ENCODE peak calls at places on chromosome 10, in nine cellular contexts. One of them, this sample, is unnamed.

GRCh38 chr10:49303711-49304110 is 4.7 kb downstream of the C10orf71 start:
- DNase-seq in IMR-90: no peak
- DNase-seq in astrocyte of the cerebellum: no peak
- DNase-seq in tibial nerve: no peak
- DNase-seq in PC-3: no peak
- DNase-seq in pancreas: no peak
- DNase-seq in endodermal cell: peak
- DNase-seq in Peyer's patch: no peak
- DNase-seq in uterus: no peak
- DNase-seq in this sample: no peak

GRCh38 chr10:128130051-128130450 is 3.8 kb upstream of the MKI67 start:
- DNase-seq in PC-3: no peak
- DNase-seq in astrocyte of the cerebellum: no peak
- DNase-seq in pancreas: no peak
- DNase-seq in IMR-90: peak
- DNase-seq in Peyer's patch: no peak
- DNase-seq in tibial nerve: no peak
- DNase-seq in endodermal cell: no peak
- DNase-seq in uterus: no peak
- DNase-seq in this sample: peak

GRCh38 chr10:130400890-130401289 is 264.7 kb downstream of the GLRX3 start:
- DNase-seq in endodermal cell: peak
- DNase-seq in tibial nerve: no peak
- DNase-seq in IMR-90: no peak
- DNase-seq in astrocyte of the cerebellum: no peak
- DNase-seq in Peyer's patch: no peak
- DNase-seq in uterus: no peak
- DNase-seq in PC-3: no peak
- DNase-seq in pancreas: no peak
- DNase-seq in this sample: no peak

GRCh38 chr10:4064489-4064888 is 279.5 kb upstream of the KLF6 start:
- DNase-seq in pancreas: no peak
- DNase-seq in uterus: no peak
- DNase-seq in PC-3: no peak
- DNase-seq in astrocyte of the cerebellum: no peak
- DNase-seq in IMR-90: no peak
- DNase-seq in Peyer's patch: no peak
- DNase-seq in tibial nerve: no peak
- DNase-seq in endodermal cell: no peak
- DNase-seq in this sample: no peak

GRCh38 chr10:26464632-26465280 is 26.6 kb downstream of the APBB1IP start:
- DNase-seq in PC-3: no peak
- DNase-seq in tibial nerve: no peak
- DNase-seq in uterus: no peak
- DNase-seq in pancreas: no peak
- DNase-seq in endodermal cell: no peak
- DNase-seq in astrocyte of the cerebellum: no peak
- DNase-seq in Peyer's patch: no peak
- DNase-seq in IMR-90: no peak
- DNase-seq in this sample: no peak

GRCh38 chr10:5467634-5468255 is 31.6 kb downstream of the CALML5 start:
- DNase-seq in PC-3: no peak
- DNase-seq in endodermal cell: no peak
- DNase-seq in pancreas: no peak
- DNase-seq in uterus: no peak
- DNase-seq in IMR-90: no peak
- DNase-seq in Peyer's patch: no peak
- DNase-seq in tibial nerve: no peak
- DNase-seq in astrocyte of the cerebellum: no peak
- DNase-seq in this sample: no peak

GRCh38 chr10:123761666-123762230 is 95.6 kb downstream of the GPR26 start:
- DNase-seq in PC-3: no peak
- DNase-seq in endodermal cell: peak
- DNase-seq in pancreas: no peak
- DNase-seq in Peyer's patch: no peak
- DNase-seq in tibial nerve: no peak
- DNase-seq in IMR-90: no peak
- DNase-seq in astrocyte of the cerebellum: no peak
- DNase-seq in uterus: no peak
- DNase-seq in this sample: no peak

GRCh38 chr10:69409176-69409495 is 7.6 kb downstream of the TACR2 start:
- DNase-seq in tibial nerve: no peak
- DNase-seq in Peyer's patch: no peak
- DNase-seq in endodermal cell: no peak
- DNase-seq in astrocyte of the cerebellum: no peak
- DNase-seq in uterus: no peak
- DNase-seq in IMR-90: no peak
- DNase-seq in PC-3: no peak
- DNase-seq in pancreas: no peak
- DNase-seq in this sample: no peak

GRCh38 chr10:69383485-69384089 is 33.1 kb downstream of the TACR2 start:
- DNase-seq in Peyer's patch: no peak
- DNase-seq in IMR-90: peak
- DNase-seq in pancreas: no peak
- DNase-seq in endodermal cell: peak
- DNase-seq in PC-3: no peak
- DNase-seq in uterus: peak
- DNase-seq in tibial nerve: no peak
- DNase-seq in astrocyte of the cerebellum: no peak
- DNase-seq in this sample: no peak

GRCh38 chr10:72056113-72056512 is 32.2 kb downstream of the SPOCK2 start:
- DNase-seq in IMR-90: no peak
- DNase-seq in astrocyte of the cerebellum: no peak
- DNase-seq in pancreas: peak
- DNase-seq in uterus: no peak
- DNase-seq in endodermal cell: no peak
- DNase-seq in tibial nerve: no peak
- DNase-seq in PC-3: no peak
- DNase-seq in Peyer's patch: no peak
- DNase-seq in this sample: no peak

GRCh38 chr10:71573562-71574300 is 145.8 kb downstream of the C10orf105 start:
- DNase-seq in Peyer's patch: no peak
- DNase-seq in PC-3: no peak
- DNase-seq in astrocyte of the cerebellum: no peak
- DNase-seq in pancreas: no peak
- DNase-seq in IMR-90: no peak
- DNase-seq in tibial nerve: no peak
- DNase-seq in endodermal cell: no peak
- DNase-seq in uterus: no peak
- DNase-seq in this sample: no peak

GRCh38 chr10:84308481-84309304 is 19.7 kb upstream of the CCSER2 start:
- DNase-seq in PC-3: peak
- DNase-seq in uterus: no peak
- DNase-seq in IMR-90: peak
- DNase-seq in Peyer's patch: peak
- DNase-seq in astrocyte of the cerebellum: peak
- DNase-seq in endodermal cell: no peak
- DNase-seq in tibial nerve: no peak
- DNase-seq in pancreas: no peak
- DNase-seq in this sample: no peak

GRCh38 chr10:25023278-25023677 is 6.9 kb downstream of the THNSL1 start:
- DNase-seq in PC-3: no peak
- DNase-seq in IMR-90: no peak
- DNase-seq in astrocyte of the cerebellum: no peak
- DNase-seq in pancreas: no peak
- DNase-seq in Peyer's patch: no peak
- DNase-seq in endodermal cell: no peak
- DNase-seq in tibial nerve: no peak
- DNase-seq in uterus: no peak
- DNase-seq in this sample: no peak

GRCh38 chr10:72612203-72612826 is 13.6 kb downstream of the MICU1 start:
- DNase-seq in Peyer's patch: no peak
- DNase-seq in PC-3: peak
- DNase-seq in astrocyte of the cerebellum: no peak
- DNase-seq in endodermal cell: no peak
- DNase-seq in tibial nerve: no peak
- DNase-seq in uterus: no peak
- DNase-seq in IMR-90: no peak
- DNase-seq in pancreas: no peak
- DNase-seq in this sample: no peak

GRCh38 chr10:110192552-110192951 is 14.9 kb upstream of the MXI1 start:
- DNase-seq in pancreas: no peak
- DNase-seq in Peyer's patch: no peak
- DNase-seq in IMR-90: no peak
- DNase-seq in astrocyte of the cerebellum: no peak
- DNase-seq in tibial nerve: no peak
- DNase-seq in endodermal cell: peak
- DNase-seq in uterus: no peak
- DNase-seq in PC-3: no peak
- DNase-seq in this sample: no peak

GRCh38 chr10:49579621-49580020 is 30.5 kb upstream of the SLC18A3 start:
- DNase-seq in PC-3: no peak
- DNase-seq in Peyer's patch: no peak
- DNase-seq in tibial nerve: no peak
- DNase-seq in uterus: no peak
- DNase-seq in endodermal cell: no peak
- DNase-seq in astrocyte of the cerebellum: no peak
- DNase-seq in IMR-90: no peak
- DNase-seq in pancreas: no peak
- DNase-seq in this sample: no peak

GRCh38 chr10:13485623-13486022 is 43.2 kb downstream of the BEND7 start:
- DNase-seq in PC-3: peak
- DNase-seq in Peyer's patch: no peak
- DNase-seq in astrocyte of the cerebellum: no peak
- DNase-seq in pancreas: no peak
- DNase-seq in uterus: no peak
- DNase-seq in IMR-90: no peak
- DNase-seq in endodermal cell: no peak
- DNase-seq in tibial nerve: no peak
- DNase-seq in this sample: no peak
- TF ChIP-seq CTCF in PC-3: peak
- TF ChIP-seq CTCF in Peyer's patch: peak
- TF ChIP-seq CTCF in astrocyte of the cerebellum: peak
- TF ChIP-seq CTCF in pancreas: no peak
- TF ChIP-seq CTCF in uterus: no peak
- TF ChIP-seq CTCF in IMR-90: peak
- TF ChIP-seq CTCF in endodermal cell: peak
- TF ChIP-seq CTCF in tibial nerve: no peak
- TF ChIP-seq CTCF in this sample: peak

GRCh38 chr10:97200616-97201015 is 14.9 kb upstream of the SLIT1 start:
- DNase-seq in IMR-90: no peak
- DNase-seq in endodermal cell: no peak
- DNase-seq in PC-3: no peak
- DNase-seq in astrocyte of the cerebellum: no peak
- DNase-seq in tibial nerve: no peak
- DNase-seq in pancreas: no peak
- DNase-seq in uterus: no peak
- DNase-seq in Peyer's patch: no peak
- DNase-seq in this sample: no peak
- H3K4me3 ChIP-seq in IMR-90: no peak
- H3K4me3 ChIP-seq in endodermal cell: no peak
- H3K4me3 ChIP-seq in PC-3: no peak
- H3K4me3 ChIP-seq in astrocyte of the cerebellum: no peak
- H3K4me3 ChIP-seq in tibial nerve: no peak
- H3K4me3 ChIP-seq in pancreas: no peak
- H3K4me3 ChIP-seq in uterus: no peak
- H3K4me3 ChIP-seq in Peyer's patch: no peak
- H3K4me3 ChIP-seq in this sample: no peak

GRCh38 chr10:102917314-102917961 is 656 bp upstream of the CNNM2 start:
- DNase-seq in tibial nerve: peak
- DNase-seq in Peyer's patch: peak
- DNase-seq in uterus: peak
- DNase-seq in IMR-90: peak
- DNase-seq in pancreas: peak
- DNase-seq in PC-3: peak
- DNase-seq in endodermal cell: peak
- DNase-seq in astrocyte of the cerebellum: peak
- DNase-seq in this sample: no peak

GRCh38 chr10:102919237-102919959 is 1.3 kb downstream of the CNNM2 start:
- DNase-seq in endodermal cell: peak
- DNase-seq in uterus: no peak
- DNase-seq in pancreas: peak
- DNase-seq in IMR-90: peak
- DNase-seq in tibial nerve: no peak
- DNase-seq in PC-3: no peak
- DNase-seq in Peyer's patch: peak
- DNase-seq in astrocyte of the cerebellum: no peak
- DNase-seq in this sample: no peak

GRCh38 chr10:102918817-102919236 is 733 bp downstream of the CNNM2 start:
- DNase-seq in tibial nerve: no peak
- DNase-seq in PC-3: no peak
- DNase-seq in endodermal cell: peak
- DNase-seq in uterus: peak
- DNase-seq in Peyer's patch: no peak
- DNase-seq in pancreas: peak
- DNase-seq in astrocyte of the cerebellum: no peak
- DNase-seq in IMR-90: no peak
- DNase-seq in this sample: no peak

GRCh38 chr10:102919992-102920736 is 2.1 kb downstream of the CNNM2 start:
- DNase-seq in PC-3: no peak
- DNase-seq in IMR-90: no peak
- DNase-seq in astrocyte of the cerebellum: no peak
- DNase-seq in uterus: no peak
- DNase-seq in pancreas: no peak
- DNase-seq in tibial nerve: no peak
- DNase-seq in endodermal cell: peak
- DNase-seq in Peyer's patch: no peak
- DNase-seq in this sample: no peak

DNA sequence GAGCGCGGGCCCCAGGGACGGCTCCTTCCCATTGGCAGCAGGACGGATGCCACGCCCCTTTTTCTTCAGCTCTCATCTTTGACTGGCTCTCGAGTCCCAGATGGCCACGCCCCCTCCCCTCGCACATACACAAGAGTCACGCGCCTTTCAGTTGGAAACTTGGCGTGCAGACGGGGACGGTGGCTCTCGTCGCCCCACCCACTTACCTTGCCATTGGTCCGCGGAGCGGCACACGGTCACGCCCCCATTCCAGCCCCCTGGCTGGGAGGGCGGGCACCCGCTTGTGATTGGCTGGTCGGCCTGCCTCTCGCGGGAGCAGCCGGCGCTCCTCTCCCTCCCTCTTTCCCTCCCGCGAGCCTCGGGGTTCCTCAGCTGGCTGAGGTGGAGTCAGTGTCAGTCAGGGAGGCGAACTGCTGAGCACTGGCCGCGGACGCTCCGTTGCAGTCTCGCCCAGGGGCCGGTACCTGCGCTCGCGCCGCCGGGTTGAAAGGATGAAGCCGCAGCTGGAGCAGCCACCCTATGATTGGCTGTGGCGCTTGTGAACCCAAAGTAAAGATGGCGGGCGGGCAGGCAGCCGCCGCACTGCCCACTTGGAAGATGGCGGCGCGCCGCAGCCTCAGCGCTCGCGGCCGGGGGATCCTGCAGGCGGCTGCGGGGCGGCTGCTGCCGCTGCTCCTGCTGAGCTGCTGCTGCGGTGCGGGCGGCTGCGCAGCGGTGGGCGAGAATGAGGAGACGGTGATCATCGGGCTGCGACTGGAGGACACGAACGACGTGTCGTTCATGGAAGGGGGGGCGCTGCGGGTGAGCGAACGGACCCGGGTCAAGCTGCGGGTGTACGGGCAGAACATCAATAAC is at the start of gene CNNM2:
- DNase-seq in Peyer's patch: peak
- DNase-seq in uterus: peak
- DNase-seq in IMR-90: peak
- DNase-seq in PC-3: peak
- DNase-seq in pancreas: peak
- DNase-seq in tibial nerve: peak
- DNase-seq in astrocyte of the cerebellum: peak
- DNase-seq in endodermal cell: peak
- DNase-seq in this sample: peak
- TF ChIP-seq CTCF in Peyer's patch: no peak
- TF ChIP-seq CTCF in uterus: peak
- TF ChIP-seq CTCF in IMR-90: no peak
- TF ChIP-seq CTCF in PC-3: no peak
- TF ChIP-seq CTCF in pancreas: no peak
- TF ChIP-seq CTCF in tibial nerve: no peak
- TF ChIP-seq CTCF in astrocyte of the cerebellum: no peak
- TF ChIP-seq CTCF in endodermal cell: no peak
- TF ChIP-seq CTCF in this sample: no peak

GRCh38 chr10:79981356-79981672 is 32.4 kb upstream of the SFTPD start:
- DNase-seq in astrocyte of the cerebellum: no peak
- DNase-seq in IMR-90: no peak
- DNase-seq in tibial nerve: no peak
- DNase-seq in PC-3: no peak
- DNase-seq in uterus: no peak
- DNase-seq in endodermal cell: no peak
- DNase-seq in Peyer's patch: no peak
- DNase-seq in pancreas: no peak
- DNase-seq in this sample: no peak
- H3K4me3 ChIP-seq in astrocyte of the cerebellum: peak
- H3K4me3 ChIP-seq in IMR-90: peak
- H3K4me3 ChIP-seq in tibial nerve: peak
- H3K4me3 ChIP-seq in PC-3: peak
- H3K4me3 ChIP-seq in uterus: peak
- H3K4me3 ChIP-seq in endodermal cell: peak
- H3K4me3 ChIP-seq in Peyer's patch: peak
- H3K4me3 ChIP-seq in pancreas: peak
- H3K4me3 ChIP-seq in this sample: peak

This sample was measured in epithelial cell of proximal tubule.